ENCODE peak calls at places on chromosomes 7 and 10, in five cellular contexts. R is H1, W is HepG2, Q is K562, H is GM12878. S is an unnamed sample.

GRCh38 chr7:148929176-148929575 is 45.1 kb upstream of the EZH2 start:
- DNase-seq in W (peak), Q (no peak), H (no peak), R (no peak), S (no peak)

GRCh38 chr7:92647652-92648051 is 57.5 kb upstream of the FAM133B start:
- DNase-seq in Q (no peak), R (no peak), H (no peak), W (no peak), S (no peak)

GRCh38 chr7:140983802-140984201 is 30.9 kb downstream of the MRPS33 start:
- DNase-seq in Q (peak), H (no peak), R (no peak), W (no peak), S (no peak)

GRCh38 chr10:48509061-48509772 is 95.7 kb downstream of the ARHGAP22 start:
- DNase-seq in H (no peak), Q (no peak), R (no peak), W (no peak), S (no peak)

GRCh38 chr10:122142652-122143237 is 128.4 kb upstream of the BTBD16 start:
- DNase-seq in H (no peak), Q (peak), W (no peak), R (no peak), S (peak)

GRCh38 chr10:33441561-33441960 is 107.1 kb upstream of the NRP1 start:
- DNase-seq in H (no peak), R (no peak), W (no peak), Q (no peak), S (no peak)

GRCh38 chr7:84895563-84895962 is 291.3 kb downstream of the SEMA3D start:
- DNase-seq in W (no peak), H (no peak), R (no peak), Q (no peak), S (no peak)

GRCh38 chr7:151550601-151551286 is 31.0 kb upstream of the RHEB start:
- DNase-seq in Q (no peak), W (peak), H (no peak), R (no peak), S (no peak)

GRCh38 chr7:19181634-19182033 is 36.4 kb upstream of the FERD3L start:
- DNase-seq in H (no peak), Q (no peak), R (no peak), W (no peak), S (no peak)

GRCh38 chr10:28581916-28582315 is 49.0 kb downstream of the WAC start:
- DNase-seq in H (no peak), Q (no peak), W (no peak), R (no peak), S (no peak)

GRCh38 chr7:155785536-155785935 is 26.7 kb downstream of the SHH start:
- DNase-seq in Q (no peak), R (no peak), W (no peak), H (no peak), S (no peak)

GRCh38 chr7:37128644-37129043 is 320.0 kb downstream of the ELMO1 start:
- DNase-seq in W (no peak), R (no peak), H (no peak), Q (no peak), S (no peak)

GRCh38 chr10:110444009-110444347 is 53.7 kb upstream of the DUSP5 start:
- DNase-seq in W (no peak), Q (no peak), R (no peak), H (no peak), S (peak)

GRCh38 chr7:35648367-35648766 is 46.6 kb downstream of the HERPUD2 start:
- DNase-seq in H (no peak), W (peak), R (no peak), Q (no peak), S (no peak)

GRCh38 chr10:128070161-128070560 is 56.1 kb downstream of the MKI67 start:
- DNase-seq in W (no peak), Q (no peak), H (no peak), R (no peak), S (no peak)

GRCh38 chr10:34916368-34916767 is 101.3 kb upstream of the PARD3 start:
- DNase-seq in W (no peak), R (no peak), Q (no peak), H (no peak), S (no peak)

GRCh38 chr7:134707663-134708383 is 61.2 kb downstream of the BPGM start:
- DNase-seq in W (no peak), R (no peak), Q (no peak), H (no peak), S (no peak)

GRCh38 chr10:21336476-21337170 is 188.9 kb downstream of the SKIDA1 start:
- DNase-seq in W (peak), Q (peak), R (peak), H (no peak), S (no peak)

GRCh38 chr7:131011437-131011752 is 277.4 kb upstream of the KLF14 start:
- DNase-seq in R (no peak), W (no peak), H (no peak), Q (no peak), S (no peak)

GRCh38 chr10:35933491-35933890 is 291.4 kb upstream of the FZD8 start:
- DNase-seq in R (no peak), W (peak), Q (no peak), H (no peak), S (no peak)

GRCh38 chr10:32259551-32259950 is 87.4 kb downstream of the EPC1 start:
- DNase-seq in R (no peak), H (no peak), W (no peak), Q (no peak), S (no peak)

GRCh38 chr7:120053390-120053961 is 219.5 kb upstream of the KCND2 start:
- DNase-seq in W (no peak), H (no peak), R (no peak), Q (no peak), S (no peak)

GRCh38 chr7:105353752-105354328 is 34.9 kb downstream of the SRPK2 start:
- DNase-seq in H (no peak), W (no peak), Q (peak), R (no peak), S (no peak)
- TF ChIP-seq POLR2AphosphoS5 in H (no peak), W (no peak), Q (no peak), R (no peak), S (no peak)

DNA sequence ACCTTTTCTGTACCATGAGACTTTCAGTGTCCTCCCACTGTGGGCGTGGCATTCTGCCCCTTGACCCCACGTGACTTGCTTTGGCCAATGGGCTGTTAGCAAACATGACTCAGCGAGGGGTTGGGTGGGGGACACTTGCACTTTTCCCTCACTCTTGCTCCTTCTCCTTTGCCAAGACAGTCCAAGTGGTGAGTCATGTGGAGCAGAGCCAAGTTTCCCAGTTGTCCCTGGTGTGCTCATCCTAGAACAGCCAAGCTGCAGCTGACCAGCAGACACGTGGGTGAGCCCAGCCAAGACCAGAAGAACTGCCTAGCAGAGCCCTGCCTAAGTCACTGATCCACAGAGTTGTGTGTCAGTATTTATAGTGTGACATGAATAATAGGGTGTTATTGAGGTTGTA is 82.8 kb upstream of the CPXM2 start:
- DNase-seq in H (no peak), Q (peak), W (no peak), R (no peak), S (no peak)
- TF ChIP-seq USF2 in H (no peak), Q (peak), W (no peak), R (no peak), S (no peak)

DNA sequence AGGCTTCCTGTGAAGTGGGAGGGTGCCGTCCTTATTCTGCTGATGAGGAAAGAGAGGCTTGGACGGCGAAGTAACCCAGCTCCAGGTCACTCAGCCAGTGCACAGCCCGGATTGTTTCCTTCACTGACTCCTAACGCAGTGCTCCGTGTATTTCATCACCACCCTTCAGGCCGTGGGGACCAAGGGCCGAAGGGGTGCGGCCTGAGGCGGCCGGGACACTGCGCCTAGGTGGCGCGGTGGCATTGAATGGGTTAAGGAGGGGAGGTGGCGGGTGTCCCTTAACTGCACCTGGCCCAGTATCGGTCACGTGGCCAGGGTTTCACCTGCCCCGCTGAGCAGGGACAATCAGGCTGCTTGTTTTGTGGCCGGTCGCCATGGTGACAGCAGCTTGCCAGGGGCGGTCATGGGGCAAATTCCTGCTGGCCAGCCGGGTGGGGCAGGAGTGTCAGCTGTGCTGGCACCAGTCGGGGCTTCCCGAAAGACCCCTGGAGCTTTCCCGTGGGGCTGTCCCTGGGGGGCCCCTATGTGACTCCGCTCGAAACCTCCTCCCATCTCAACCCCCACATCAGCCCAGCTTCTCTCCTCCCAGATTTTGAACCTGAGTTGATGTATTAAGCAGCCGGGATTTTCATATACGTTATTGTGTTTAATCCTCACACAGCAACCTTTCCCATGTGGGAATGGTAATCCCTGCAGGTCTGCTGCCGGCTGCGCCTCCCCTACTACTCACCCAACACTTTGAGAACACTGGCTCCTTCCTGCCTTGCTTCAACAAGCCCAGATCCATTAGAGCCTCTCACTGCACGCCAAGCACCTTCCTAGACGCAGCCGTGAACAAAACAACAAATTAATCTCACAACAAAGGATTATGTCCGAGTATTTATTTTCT is 4.4 kb upstream of the ABHD11 start:
- DNase-seq in Q (no peak), H (no peak), W (peak), R (peak), S (peak)
- TF ChIP-seq POLR2AphosphoS5 in Q (no peak), H (no peak), W (no peak), R (peak), S (no peak)

GRCh38 chr10:5862360-5862929 is 27.2 kb downstream of the ANKRD16 start:
- DNase-seq in R (no peak), H (peak), Q (no peak), W (peak), S (no peak)
- TF ChIP-seq USF2 in R (no peak), H (no peak), Q (no peak), W (no peak), S (no peak)

GRCh38 chr10:75281980-75282379 is 46.2 kb upstream of the COMTD1 start:
- DNase-seq in R (no peak), H (no peak), Q (no peak), W (peak), S (no peak)

GRCh38 chr10:75284097-75284485 is 48.3 kb upstream of the COMTD1 start:
- DNase-seq in R (no peak), W (no peak), Q (no peak), H (no peak), S (no peak)

GRCh38 chr10:75287697-75288096 is 51.9 kb upstream of the COMTD1 start:
- DNase-seq in H (no peak), W (no peak), R (no peak), Q (no peak), S (no peak)

GRCh38 chr10:75286901-75287300 is 51.1 kb upstream of the COMTD1 start:
- DNase-seq in W (no peak), H (no peak), Q (no peak), R (no peak), S (no peak)

GRCh38 chr10:75283150-75284096 is 47.7 kb upstream of the COMTD1 start:
- DNase-seq in R (no peak), W (no peak), Q (no peak), H (no peak), S (no peak)
- TF ChIP-seq POLR2AphosphoS5 in R (no peak), W (no peak), Q (no peak), H (no peak), S (no peak)

GRCh38 chr10:118543714-118544400 is 51.6 kb downstream of the PRLHR start:
- DNase-seq in R (no peak), H (no peak), W (peak), Q (peak), S (peak)
- TF ChIP-seq USF2 in R (no peak), H (no peak), W (no peak), Q (no peak), S (no peak)

GRCh38 chr10:118580702-118581101 is 14.7 kb downstream of the PRLHR start:
- DNase-seq in R (no peak), H (no peak), W (no peak), Q (no peak), S (no peak)

GRCh38 chr10:118583611-118584010 is 11.8 kb downstream of the PRLHR start:
- DNase-seq in R (no peak), Q (no peak), W (no peak), H (no peak), S (no peak)

GRCh38 chr10:118582511-118582910 is 12.9 kb downstream of the PRLHR start:
- DNase-seq in Q (no peak), W (no peak), H (no peak), R (no peak), S (no peak)

GRCh38 chr10:118584181-118584954 is 11.1 kb downstream of the PRLHR start:
- DNase-seq in W (no peak), Q (no peak), R (no peak), H (no peak), S (no peak)

DNA sequence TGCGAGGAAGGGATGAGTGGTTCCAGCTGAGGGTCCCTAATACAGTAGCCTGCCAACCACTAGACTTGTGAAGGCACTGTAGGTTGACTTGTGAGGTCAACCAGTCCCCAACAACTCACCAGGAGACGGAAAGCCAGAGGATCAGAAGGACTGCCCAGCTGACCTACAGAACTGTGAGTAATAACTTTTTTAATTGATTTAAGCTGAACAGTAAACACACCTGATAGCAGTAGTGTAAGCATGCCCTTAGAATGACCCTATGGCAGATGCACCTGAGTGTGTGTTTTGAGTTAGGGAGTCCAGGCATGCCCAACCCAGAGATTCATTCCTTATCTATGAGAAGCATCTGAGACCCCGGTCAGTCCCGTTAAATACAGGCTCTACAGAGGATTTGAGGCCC is 14.1 kb downstream of the PRLHR start:
- DNase-seq in W (no peak), R (no peak), Q (no peak), H (no peak), S (no peak)
- TF ChIP-seq POLR2AphosphoS5 in W (no peak), R (no peak), Q (no peak), H (no peak), S (no peak)

GRCh38 chr7:29853072-29853471 is 46.8 kb downstream of the WIPF3 start:
- DNase-seq in H (no peak), Q (no peak), W (no peak), R (no peak), S (no peak)
- TF ChIP-seq USF2 in H (no peak), Q (no peak), W (no peak), R (no peak), S (no peak)

DNA sequence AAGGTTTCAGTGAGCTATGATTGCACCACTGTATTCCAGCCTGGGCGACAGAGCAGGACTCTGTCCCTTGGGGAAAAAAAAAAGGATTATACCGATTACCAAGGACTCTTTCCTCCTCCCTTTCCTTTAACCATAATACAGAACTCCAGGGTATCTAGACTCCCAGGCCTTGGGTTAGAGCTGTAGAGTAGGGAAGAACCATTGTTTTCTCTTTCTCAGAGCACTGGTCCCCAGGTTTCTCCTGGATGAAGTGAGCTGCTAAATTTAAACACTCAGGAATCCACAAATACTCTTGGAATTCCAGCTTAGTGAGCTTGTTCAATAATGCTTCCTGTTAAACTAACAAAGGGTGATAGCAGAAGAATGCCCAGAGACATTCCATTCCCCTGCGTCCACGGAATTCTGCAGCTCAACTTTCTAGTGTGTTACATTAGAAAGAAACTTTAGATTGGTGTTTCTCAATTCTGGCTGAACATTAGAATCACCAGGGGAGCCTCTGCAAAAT is 14.6 kb upstream of the RPEL1 start:
- DNase-seq in H (no peak), Q (no peak), R (peak), W (peak), S (no peak)
- TF ChIP-seq POLR2AphosphoS5 in H (no peak), Q (no peak), R (no peak), W (no peak), S (peak)

DNA sequence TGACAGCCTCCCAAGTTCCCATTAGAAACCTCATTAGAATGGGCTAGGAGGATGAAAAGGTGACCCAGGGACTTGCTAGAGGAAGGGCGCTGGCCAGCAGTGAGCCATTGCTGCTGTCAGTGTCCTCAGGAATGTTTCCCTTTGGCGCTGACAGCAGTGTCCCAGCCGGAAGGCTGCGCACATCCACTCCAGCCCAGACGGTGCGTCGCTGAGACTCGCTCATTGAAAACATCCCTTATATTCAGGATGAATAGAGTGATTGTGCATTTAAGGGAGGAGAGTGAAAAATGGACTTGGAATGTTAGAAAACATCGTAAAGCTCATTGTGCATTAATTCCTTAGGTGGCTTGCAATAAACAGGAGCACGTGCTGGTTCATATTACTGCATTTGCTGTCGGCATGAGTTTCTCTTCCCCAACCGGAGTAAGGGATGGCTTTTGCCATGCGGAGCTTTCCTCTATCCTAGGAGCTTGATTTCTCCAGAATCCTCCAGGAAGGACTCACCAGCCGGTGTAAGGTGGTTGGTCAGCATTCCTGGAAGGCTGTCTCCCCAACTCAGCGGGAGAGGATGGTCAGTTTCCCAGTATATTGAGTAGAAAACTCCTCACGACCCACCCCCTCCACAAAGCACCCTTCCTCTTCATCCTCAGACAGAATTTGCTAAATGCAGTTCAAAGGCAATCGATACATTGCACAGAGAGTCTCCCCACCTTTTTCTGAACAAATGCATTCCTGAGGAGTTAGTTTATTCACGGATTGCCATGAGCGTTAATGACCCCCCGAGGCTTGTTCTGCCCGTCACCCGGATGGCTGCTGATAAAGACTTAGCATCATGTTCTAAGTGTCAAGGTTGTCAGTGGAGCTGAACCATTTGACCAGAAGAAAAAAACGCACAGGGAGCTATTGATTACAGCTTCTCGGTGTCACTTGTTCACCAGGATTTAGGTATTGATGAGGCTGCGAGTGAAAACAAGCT is 201.8 kb downstream of the EBF3 start:
- DNase-seq in R (no peak), H (no peak), Q (no peak), W (no peak), S (no peak)
- TF ChIP-seq USF2 in R (no peak), H (no peak), Q (no peak), W (no peak), S (no peak)

S was measured in SK-N-SH.